ENCODE peak calls at places on chromosomes 5 and 9, in six cellular contexts. O is fibroblast of lung, G is IMR-90, X is tibial nerve, T is AG09309, K is fibroblast of pulmonary artery. D is an unnamed sample.

GRCh38 chr9:130325921-130326320 is 60.4 kb downstream of the HMCN2 start:
- DNase-seq in O (no peak), G (no peak), X (no peak), T (no peak), K (no peak), D (no peak)

GRCh38 chr9:68690088-68690487 is 15.0 kb upstream of the PIP5K1B start:
- DNase-seq in O (peak), G (no peak), X (no peak), T (no peak), K (peak), D (peak)

GRCh38 chr9:87122947-87123685 is 175.8 kb upstream of the GAS1 start:
- DNase-seq in O (peak), G (peak), X (no peak), T (peak), K (peak), D (peak)

GRCh38 chr9:37421914-37422288 is 595 bp upstream of the GRHPR start:
- DNase-seq in O (no peak), G (no peak), X (peak), T (no peak), K (no peak), D (no peak)

GRCh38 chr9:90767523-90768100 is 34.0 kb upstream of the SYK start:
- DNase-seq in O (no peak), G (no peak), X (no peak), T (no peak), K (no peak), D (no peak)

GRCh38 chr5:179265529-179266290 is 79.6 kb downstream of the ADAMTS2 start:
- DNase-seq in O (peak), G (peak), X (peak), T (peak), K (peak), D (peak)

GRCh38 chr5:39623291-39623865 is 198.6 kb upstream of the DAB2 start:
- DNase-seq in O (no peak), G (no peak), X (no peak), T (peak), K (no peak), D (no peak)

GRCh38 chr5:149853019-149853648 is 91.5 kb downstream of the PDE6A start:
- DNase-seq in O (peak), G (peak), X (peak), T (peak), K (peak), D (peak)

GRCh38 chr9:20351715-20352114 is 270.6 kb downstream of the MLLT3 start:
- DNase-seq in O (no peak), G (no peak), X (no peak), T (no peak), K (no peak), D (no peak)

GRCh38 chr5:176803027-176803942 is 7.1 kb upstream of the UNC5A start:
- DNase-seq in O (no peak), G (no peak), X (no peak), T (no peak), K (no peak), D (no peak)

GRCh38 chr9:119003882-119004617 is 365.2 kb downstream of the BRINP1 start:
- DNase-seq in O (no peak), G (no peak), X (no peak), T (no peak), K (no peak), D (no peak)

GRCh38 chr5:175059687-175060194 is 335.4 kb downstream of the MSX2 start:
- DNase-seq in O (peak), G (peak), X (no peak), T (peak), K (no peak), D (peak)

GRCh38 chr5:154997746-154998145 is 15.8 kb upstream of the KIF4B start:
- DNase-seq in O (peak), G (peak), X (no peak), T (no peak), K (peak), D (peak)

GRCh38 chr5:126707080-126707479 is 69.9 kb upstream of the LMNB1 start:
- DNase-seq in O (no peak), G (no peak), X (no peak), T (no peak), K (no peak), D (no peak)

GRCh38 chr9:133714606-133715294 is 23.4 kb downstream of the SARDH start:
- DNase-seq in O (peak), G (peak), X (peak), T (no peak), K (peak), D (peak)

GRCh38 chr5:67672633-67673032 is 476.0 kb upstream of the CD180 start:
- DNase-seq in O (no peak), G (no peak), X (no peak), T (no peak), K (no peak), D (peak)

GRCh38 chr5:103475629-103476240 is 86.9 kb downstream of the NUDT12 start:
- DNase-seq in O (peak), G (peak), X (no peak), T (no peak), K (peak), D (peak)

GRCh38 chr9:77707696-77708095 is 59.6 kb upstream of the GNA14 start:
- DNase-seq in O (peak), G (peak), X (peak), T (peak), K (peak), D (peak)

GRCh38 chr5:415928-416635 is 26.9 kb upstream of the EXOC3 start:
- DNase-seq in O (no peak), G (no peak), X (no peak), T (no peak), K (no peak), D (no peak)

GRCh38 chr9:28439688-28440087 is 866.4 kb upstream of the C9orf72 start:
- DNase-seq in O (no peak), G (no peak), X (no peak), T (no peak), K (no peak), D (no peak)

GRCh38 chr9:14198049-14198448 is 115.9 kb downstream of the NFIB start:
- DNase-seq in O (no peak), G (no peak), X (no peak), T (no peak), K (peak), D (peak)

GRCh38 chr5:104189031-104189430 is 626.4 kb upstream of the NUDT12 start:
- DNase-seq in O (peak), G (peak), X (no peak), T (peak), K (peak), D (peak)

GRCh38 chr9:125074976-125075375 is 68.4 kb downstream of the SCAI start:
- DNase-seq in O (peak), G (peak), X (no peak), T (no peak), K (peak), D (peak)

GRCh38 chr9:110555971-110556370 is 23.6 kb downstream of the SVEP1 start:
- DNase-seq in O (peak), G (peak), X (peak), T (peak), K (peak), D (peak)

GRCh38 chr9:97412628-97413382 is 909 bp downstream of the TDRD7 start:
- DNase-seq in O (peak), G (peak), X (no peak), T (no peak), K (no peak), D (peak)

GRCh38 chr5:13278148-13278547 is 666.3 kb downstream of the DNAH5 start:
- DNase-seq in O (no peak), G (no peak), X (no peak), T (no peak), K (no peak), D (no peak)
- TF ChIP-seq CTCF in O (no peak), G (no peak), X (no peak), T (no peak), K (peak), D (peak)

GRCh38 chr9:136203406-136204085 is 1.4 kb downstream of the LHX3 start:
- DNase-seq in O (no peak), G (no peak), X (no peak), T (no peak), K (no peak), D (no peak)

GRCh38 chr9:136202449-136203405 is 2.2 kb downstream of the LHX3 start:
- DNase-seq in O (no peak), G (no peak), X (no peak), T (no peak), K (no peak), D (no peak)

GRCh38 chr9:136200424-136200823 is 4.5 kb downstream of the LHX3 start:
- DNase-seq in O (no peak), G (no peak), X (no peak), T (no peak), K (no peak), D (no peak)

GRCh38 chr9:136201174-136201573 is 3.8 kb downstream of the LHX3 start:
- DNase-seq in O (no peak), G (no peak), X (no peak), T (no peak), K (no peak), D (no peak)

GRCh38 chr9:136201609-136202448 is 3.1 kb downstream of the LHX3 start:
- DNase-seq in O (no peak), G (no peak), X (no peak), T (no peak), K (peak), D (peak)
- H3K4me3 ChIP-seq in O (no peak), G (no peak), X (no peak), T (no peak), K (no peak), D (no peak)

GRCh38 chr5:144139586-144139985 is 30.9 kb downstream of the YIPF5 start:
- DNase-seq in O (peak), G (peak), X (peak), T (no peak), K (peak), D (peak)
- TF ChIP-seq CTCF in O (peak), G (peak), X (no peak), T (peak), K (peak), D (peak)

GRCh38 chr9:71098801-71099200 is 22.6 kb downstream of the TRPM3 start:
- DNase-seq in O (no peak), G (no peak), X (no peak), T (no peak), K (no peak), D (no peak)

GRCh38 chr9:71094708-71095251 is 26.6 kb downstream of the TRPM3 start:
- DNase-seq in O (no peak), G (no peak), X (no peak), T (no peak), K (no peak), D (no peak)

GRCh38 chr9:71096431-71097108 is 24.9 kb downstream of the TRPM3 start:
- DNase-seq in O (no peak), G (no peak), X (no peak), T (no peak), K (no peak), D (no peak)

DNA sequence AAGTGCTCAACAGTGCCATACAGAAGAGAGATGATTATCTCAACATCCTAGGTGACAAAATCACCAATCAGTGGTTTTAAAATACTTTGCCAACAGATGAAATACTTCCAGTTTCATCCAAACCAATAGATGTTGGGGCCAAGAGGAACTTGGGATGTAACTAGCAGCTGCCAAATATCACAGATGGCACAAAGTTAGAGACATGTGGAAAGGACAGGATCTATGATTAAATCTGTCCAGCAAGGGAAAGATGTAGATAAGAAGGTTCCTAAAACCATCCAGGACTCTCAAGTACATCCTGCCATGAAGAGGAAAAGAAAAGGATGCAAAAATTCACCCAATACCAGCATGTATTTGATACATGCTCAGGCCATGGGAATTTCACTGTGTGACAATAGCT is 23.7 kb downstream of the TRPM3 start:
- DNase-seq in O (no peak), G (no peak), X (no peak), T (no peak), K (no peak), D (no peak)
- H3K4me3 ChIP-seq in O (no peak), G (no peak), X (no peak), T (no peak), K (no peak), D (no peak)

GRCh38 chr9:127492616-127493015 is 41.3 kb downstream of the LRSAM1 start:
- DNase-seq in O (no peak), G (no peak), X (no peak), T (no peak), K (no peak), D (no peak)

GRCh38 chr9:127488946-127489345 is 37.6 kb downstream of the LRSAM1 start:
- DNase-seq in O (no peak), G (no peak), X (no peak), T (no peak), K (no peak), D (no peak)

GRCh38 chr9:127491516-127491915 is 40.2 kb downstream of the LRSAM1 start:
- DNase-seq in O (no peak), G (no peak), X (no peak), T (no peak), K (no peak), D (no peak)

GRCh38 chr9:127490831-127491230 is 39.5 kb downstream of the LRSAM1 start:
- DNase-seq in O (no peak), G (no peak), X (no peak), T (no peak), K (no peak), D (no peak)

GRCh38 chr9:127489471-127490115 is 38.3 kb downstream of the LRSAM1 start:
- DNase-seq in O (no peak), G (no peak), X (no peak), T (no peak), K (no peak), D (no peak)
- TF ChIP-seq CTCF in O (no peak), G (peak), X (no peak), T (no peak), K (no peak), D (peak)

GRCh38 chr5:89916131-89916530 is 493.4 kb downstream of the CETN3 start:
- DNase-seq in O (no peak), G (no peak), X (no peak), T (no peak), K (no peak), D (no peak)

DNA sequence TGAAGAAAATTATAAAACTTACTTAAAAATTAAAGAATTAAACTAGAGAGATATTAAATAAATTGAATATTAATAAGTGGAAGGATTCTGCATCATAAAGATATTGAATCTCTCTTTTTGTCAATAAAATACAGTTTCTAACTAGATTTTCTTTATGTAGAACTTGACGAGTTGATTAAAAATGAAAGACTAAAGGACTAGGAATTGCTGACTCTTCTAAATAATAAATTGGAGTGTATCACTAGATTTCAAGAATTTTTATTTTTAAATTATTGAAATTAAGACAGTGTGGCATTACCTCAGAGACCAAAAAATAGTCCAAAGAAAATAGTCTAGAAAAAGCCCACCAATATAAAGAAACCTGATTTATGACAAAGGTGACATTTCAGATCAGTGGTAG is 492.4 kb downstream of the CETN3 start:
- DNase-seq in O (no peak), G (no peak), X (no peak), T (no peak), K (no peak), D (no peak)
- H3K4me3 ChIP-seq in O (no peak), G (no peak), X (no peak), T (no peak), K (no peak), D (no peak)

DNA sequence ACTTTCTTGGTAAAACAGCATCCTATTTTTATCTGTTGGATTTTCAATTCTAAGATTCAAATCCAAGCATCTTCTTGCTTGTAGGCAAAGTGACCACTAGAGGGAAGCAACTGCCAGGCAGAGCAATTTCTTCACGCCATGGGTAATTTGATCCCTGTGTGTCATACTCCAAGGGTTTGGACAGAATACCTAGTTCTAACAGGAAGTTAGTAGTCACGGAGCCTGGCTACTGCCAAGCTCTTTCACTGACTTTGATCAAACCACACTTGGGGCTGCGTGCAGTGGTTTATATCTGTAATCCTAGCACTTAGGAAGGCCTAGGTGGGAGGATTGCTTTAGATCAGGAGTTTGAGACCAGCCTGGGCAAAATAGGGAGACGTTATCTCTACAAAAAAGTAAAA is 473.6 kb upstream of the TNC start:
- DNase-seq in O (peak), G (peak), X (peak), T (peak), K (peak), D (peak)
- TF ChIP-seq CTCF in O (peak), G (peak), X (peak), T (peak), K (peak), D (peak)

D was measured in cardiac fibroblast.